ENCODE peak calls at places on chromosomes 1 and 21, in eight cellular contexts. One of them, this sample, is unnamed.

GRCh38 chr1:231541842-231542241 is 13.4 kb downstream of the TSNAX start:
- ATAC-seq in PC-3: no peak
- ATAC-seq in naive B cell: no peak
- ATAC-seq in Right ventricle myocardium superior: peak; percentile 27
- ATAC-seq in stimulated activated naive CD8-positive, alpha-beta T cell treated with anti-CD3 and anti-CD28 coated beads, Interleukin-15, amount 100 ng/mL, for 72 hours: no peak
- ATAC-seq in psoas muscle: no peak
- ATAC-seq in T-helper 17 cell: no peak
- ATAC-seq in upper lobe of left lung: no peak
- ATAC-seq in this sample: no peak

GRCh38 chr21:26952274-26953066 is 14.4 kb downstream of the ADAMTS5 start:
- ATAC-seq in stimulated activated naive CD8-positive, alpha-beta T cell treated with anti-CD3 and anti-CD28 coated beads, Interleukin-15, amount 100 ng/mL, for 72 hours: no peak
- ATAC-seq in T-helper 17 cell: no peak
- ATAC-seq in PC-3: no peak
- ATAC-seq in naive B cell: no peak
- ATAC-seq in psoas muscle: no peak
- ATAC-seq in upper lobe of left lung: no peak
- ATAC-seq in Right ventricle myocardium superior: no peak
- ATAC-seq in this sample: peak; percentile 34

GRCh38 chr1:232123775-232124659 is 497.4 kb downstream of the DISC1 start:
- ATAC-seq in T-helper 17 cell: no peak
- ATAC-seq in PC-3: no peak
- ATAC-seq in Right ventricle myocardium superior: no peak
- ATAC-seq in naive B cell: no peak
- ATAC-seq in stimulated activated naive CD8-positive, alpha-beta T cell treated with anti-CD3 and anti-CD28 coated beads, Interleukin-15, amount 100 ng/mL, for 72 hours: no peak
- ATAC-seq in upper lobe of left lung: no peak
- ATAC-seq in psoas muscle: no peak
- ATAC-seq in this sample: peak; percentile 84

GRCh38 chr1:156376958-156377919 is 8.2 kb downstream of the RHBG start:
- ATAC-seq in stimulated activated naive CD8-positive, alpha-beta T cell treated with anti-CD3 and anti-CD28 coated beads, Interleukin-15, amount 100 ng/mL, for 72 hours: no peak
- ATAC-seq in PC-3: no peak
- ATAC-seq in psoas muscle: no peak
- ATAC-seq in Right ventricle myocardium superior: no peak
- ATAC-seq in naive B cell: no peak
- ATAC-seq in upper lobe of left lung: no peak
- ATAC-seq in T-helper 17 cell: no peak
- ATAC-seq in this sample: no peak

GRCh38 chr1:235649722-235650163 is at the start of gene GNG4:
- ATAC-seq in naive B cell: peak; percentile 47
- ATAC-seq in PC-3: no peak
- ATAC-seq in stimulated activated naive CD8-positive, alpha-beta T cell treated with anti-CD3 and anti-CD28 coated beads, Interleukin-15, amount 100 ng/mL, for 72 hours: peak; percentile 60
- ATAC-seq in upper lobe of left lung: peak; percentile 26
- ATAC-seq in Right ventricle myocardium superior: no peak
- ATAC-seq in psoas muscle: no peak
- ATAC-seq in T-helper 17 cell: peak; percentile 39
- ATAC-seq in this sample: no peak

GRCh38 chr1:153532769-153533599 is 2.8 kb downstream of the S100A6 start:
- ATAC-seq in upper lobe of left lung: peak; percentile 75
- ATAC-seq in Right ventricle myocardium superior: peak; percentile 56
- ATAC-seq in naive B cell: peak; percentile 29
- ATAC-seq in stimulated activated naive CD8-positive, alpha-beta T cell treated with anti-CD3 and anti-CD28 coated beads, Interleukin-15, amount 100 ng/mL, for 72 hours: peak; percentile 31
- ATAC-seq in PC-3: peak; percentile 21
- ATAC-seq in T-helper 17 cell: peak; percentile 42
- ATAC-seq in psoas muscle: peak; percentile 77
- ATAC-seq in this sample: peak; percentile 9

GRCh38 chr1:61101461-61102440 is 19.4 kb downstream of the NFIA start:
- ATAC-seq in stimulated activated naive CD8-positive, alpha-beta T cell treated with anti-CD3 and anti-CD28 coated beads, Interleukin-15, amount 100 ng/mL, for 72 hours: no peak
- ATAC-seq in psoas muscle: peak; percentile 87
- ATAC-seq in PC-3: no peak
- ATAC-seq in upper lobe of left lung: peak; percentile 54
- ATAC-seq in T-helper 17 cell: no peak
- ATAC-seq in Right ventricle myocardium superior: peak; percentile 61
- ATAC-seq in naive B cell: no peak
- ATAC-seq in this sample: peak; percentile 26

GRCh38 chr1:167196185-167196584 is 24.5 kb upstream of the POU2F1 start:
- ATAC-seq in psoas muscle: no peak
- ATAC-seq in naive B cell: no peak
- ATAC-seq in Right ventricle myocardium superior: no peak
- ATAC-seq in upper lobe of left lung: no peak
- ATAC-seq in stimulated activated naive CD8-positive, alpha-beta T cell treated with anti-CD3 and anti-CD28 coated beads, Interleukin-15, amount 100 ng/mL, for 72 hours: peak; percentile 65
- ATAC-seq in T-helper 17 cell: no peak
- ATAC-seq in PC-3: peak; percentile 57
- ATAC-seq in this sample: no peak

GRCh38 chr1:160755864-160756616 is 17.0 kb downstream of the SLAMF7 start:
- ATAC-seq in naive B cell: no peak
- ATAC-seq in stimulated activated naive CD8-positive, alpha-beta T cell treated with anti-CD3 and anti-CD28 coated beads, Interleukin-15, amount 100 ng/mL, for 72 hours: peak; percentile 82
- ATAC-seq in PC-3: no peak
- ATAC-seq in Right ventricle myocardium superior: no peak
- ATAC-seq in psoas muscle: no peak
- ATAC-seq in upper lobe of left lung: no peak
- ATAC-seq in T-helper 17 cell: peak; percentile 30
- ATAC-seq in this sample: no peak

GRCh38 chr1:151570819-151571218 is 30.7 kb downstream of the TUFT1 start:
- ATAC-seq in psoas muscle: no peak
- ATAC-seq in Right ventricle myocardium superior: no peak
- ATAC-seq in upper lobe of left lung: no peak
- ATAC-seq in stimulated activated naive CD8-positive, alpha-beta T cell treated with anti-CD3 and anti-CD28 coated beads, Interleukin-15, amount 100 ng/mL, for 72 hours: no peak
- ATAC-seq in PC-3: no peak
- ATAC-seq in naive B cell: no peak
- ATAC-seq in T-helper 17 cell: no peak
- ATAC-seq in this sample: no peak

GRCh38 chr1:192546596-192547199 is 28.9 kb upstream of the RGS1 start:
- ATAC-seq in naive B cell: no peak
- ATAC-seq in stimulated activated naive CD8-positive, alpha-beta T cell treated with anti-CD3 and anti-CD28 coated beads, Interleukin-15, amount 100 ng/mL, for 72 hours: no peak
- ATAC-seq in PC-3: no peak
- ATAC-seq in Right ventricle myocardium superior: no peak
- ATAC-seq in psoas muscle: no peak
- ATAC-seq in T-helper 17 cell: no peak
- ATAC-seq in upper lobe of left lung: no peak
- ATAC-seq in this sample: no peak

GRCh38 chr21:34989337-34990151 is 59.6 kb downstream of the RUNX1 start:
- ATAC-seq in T-helper 17 cell: no peak
- ATAC-seq in stimulated activated naive CD8-positive, alpha-beta T cell treated with anti-CD3 and anti-CD28 coated beads, Interleukin-15, amount 100 ng/mL, for 72 hours: peak; percentile 85
- ATAC-seq in naive B cell: no peak
- ATAC-seq in upper lobe of left lung: no peak
- ATAC-seq in psoas muscle: no peak
- ATAC-seq in PC-3: no peak
- ATAC-seq in Right ventricle myocardium superior: no peak
- ATAC-seq in this sample: no peak

GRCh38 chr1:92503926-92504750 is 17.4 kb upstream of the GFI1 start:
- ATAC-seq in T-helper 17 cell: no peak
- ATAC-seq in psoas muscle: no peak
- ATAC-seq in naive B cell: peak; percentile 51
- ATAC-seq in stimulated activated naive CD8-positive, alpha-beta T cell treated with anti-CD3 and anti-CD28 coated beads, Interleukin-15, amount 100 ng/mL, for 72 hours: peak; percentile 54
- ATAC-seq in upper lobe of left lung: peak; percentile 12
- ATAC-seq in Right ventricle myocardium superior: no peak
- ATAC-seq in PC-3: no peak
- ATAC-seq in this sample: no peak

GRCh38 chr1:206816390-206817287 is 44.3 kb upstream of the IL10 start:
- ATAC-seq in stimulated activated naive CD8-positive, alpha-beta T cell treated with anti-CD3 and anti-CD28 coated beads, Interleukin-15, amount 100 ng/mL, for 72 hours: peak; percentile 94
- ATAC-seq in naive B cell: peak; percentile 37
- ATAC-seq in PC-3: no peak
- ATAC-seq in upper lobe of left lung: peak; percentile 46
- ATAC-seq in psoas muscle: no peak
- ATAC-seq in Right ventricle myocardium superior: no peak
- ATAC-seq in T-helper 17 cell: peak; percentile 90
- ATAC-seq in this sample: no peak

GRCh38 chr1:157270705-157271274 is 132.6 kb upstream of the ETV3 start:
- ATAC-seq in stimulated activated naive CD8-positive, alpha-beta T cell treated with anti-CD3 and anti-CD28 coated beads, Interleukin-15, amount 100 ng/mL, for 72 hours: no peak
- ATAC-seq in psoas muscle: no peak
- ATAC-seq in PC-3: no peak
- ATAC-seq in Right ventricle myocardium superior: no peak
- ATAC-seq in upper lobe of left lung: no peak
- ATAC-seq in naive B cell: peak; percentile 50
- ATAC-seq in T-helper 17 cell: no peak
- ATAC-seq in this sample: no peak

This sample was measured in SK-N-SH treated with all-trans-retinoic acid at 6 μM for 48 hours.